ENCODE peak calls at places on chromosomes 13 and 19, in four cellular contexts. L is CD8-positive, alpha-beta T cell; D is PC-9; Q is dorsolateral prefrontal cortex. A is an unnamed sample.
A peak's percentile ranks its signal among the peaks of the same experiment; 100 is the strongest.

GRCh38 chr13:43303040-43303729 is 279.8 kb downstream of the DNAJC15 start:
- DNase-seq in L (no peak), D (peak; percentile 39), Q (peak; percentile 64), A (peak; percentile 50)

GRCh38 chr13:75452564-75452963 is 29.4 kb downstream of the TBC1D4 start:
- DNase-seq in L (no peak), D (no peak), Q (no peak), A (no peak)

GRCh38 chr13:31756346-31756745 is 17.0 kb downstream of the RXFP2 start:
- DNase-seq in L (no peak), D (no peak), Q (no peak), A (no peak)

GRCh38 chr19:6979341-6979740 is 41.9 kb downstream of the MBD3L2B start:
- DNase-seq in L (no peak), D (no peak), Q (no peak), A (no peak)

GRCh38 chr13:39786091-39786490 is 130.6 kb downstream of the COG6 start:
- DNase-seq in L (no peak), D (no peak), Q (no peak), A (no peak)

GRCh38 chr13:102317593-102317992 is 84.3 kb downstream of the FGF14 start:
- DNase-seq in L (no peak), D (no peak), Q (no peak), A (no peak)

GRCh38 chr19:45499196-45500180 is 1.2 kb downstream of the PPM1N start:
- DNase-seq in L (peak; percentile 59), D (no peak), Q (no peak), A (no peak)

GRCh38 chr19:9914315-9915207 is 21.8 kb downstream of the OLFM2 start:
- DNase-seq in L (peak; percentile 81), D (peak; percentile 85), Q (peak; percentile 79), A (peak; percentile 81)

GRCh38 chr19:11693505-11694499 is 44.9 kb downstream of the ZNF823 start:
- DNase-seq in L (no peak), D (peak; percentile 28), Q (no peak), A (no peak)

GRCh38 chr13:26601669-26602068 is 44.2 kb downstream of the WASF3 start:
- DNase-seq in L (no peak), D (no peak), Q (no peak), A (no peak)

GRCh38 chr13:30711375-30711774 is 24.0 kb upstream of the ALOX5AP start:
- DNase-seq in L (no peak), D (no peak), Q (no peak), A (no peak)

GRCh38 chr13:97108535-97108910 is 113.6 kb upstream of the MBNL2 start:
- DNase-seq in L (no peak), D (no peak), Q (no peak), A (no peak)

GRCh38 chr19:18202759-18203407 is 959 bp downstream of the RAB3A start:
- DNase-seq in L (peak; percentile 29), D (peak; percentile 11), Q (peak; percentile 49), A (no peak)

GRCh38 chr19:33426621-33427475 is 53.3 kb downstream of the CEBPG start:
- DNase-seq in L (no peak), D (no peak), Q (no peak), A (no peak)

GRCh38 chr13:73908809-73909208 is 225.4 kb downstream of the KLF12 start:
- DNase-seq in L (no peak), D (no peak), Q (no peak), A (no peak)

GRCh38 chr19:49551531-49551930 is 23.7 kb downstream of the RCN3 start:
- DNase-seq in L (no peak), D (no peak), Q (no peak), A (no peak)

GRCh38 chr19:10888421-10888866 is 17.1 kb downstream of the CARM1 start:
- DNase-seq in L (no peak), D (no peak), Q (no peak), A (no peak)

GRCh38 chr19:33133438-33134031 is 1.6 kb downstream of the WDR88 start:
- DNase-seq in L (no peak), D (no peak), Q (no peak), A (no peak)

GRCh38 chr13:114007566-114007965 is 33.7 kb upstream of the C13orf46 start:
- DNase-seq in L (no peak), D (no peak), Q (no peak), A (no peak)

GRCh38 chr19:51548891-51549305 is 17.4 kb upstream of the SIGLEC6 start:
- DNase-seq in L (no peak), D (no peak), Q (no peak), A (no peak)

GRCh38 chr19:10872551-10873107 is 1.3 kb downstream of the CARM1 start:
- DNase-seq in L (no peak), D (no peak), Q (no peak), A (no peak)

GRCh38 chr19:44553478-44554171 is 24.1 kb upstream of the CEACAM20 start:
- DNase-seq in L (no peak), D (no peak), Q (no peak), A (no peak)

GRCh38 chr19:43354305-43354627 is 780 bp downstream of the CD177 start:
- DNase-seq in L (no peak), D (no peak), Q (no peak), A (no peak)

GRCh38 chr19:55666343-55667005 is 8.6 kb upstream of the EPN1 start:
- DNase-seq in L (no peak), D (no peak), Q (no peak), A (no peak)

GRCh38 chr13:31950121-31950810 is 81.3 kb upstream of the FRY start:
- DNase-seq in L (no peak), D (no peak), Q (no peak), A (no peak)

GRCh38 chr19:45169602-45170001 is 8.4 kb downstream of the TRAPPC6A start:
- DNase-seq in L (no peak), D (no peak), Q (no peak), A (no peak)

GRCh38 chr19:46875657-46876056 is 14.9 kb downstream of the ARHGAP35 start:
- DNase-seq in L (no peak), D (no peak), Q (no peak), A (no peak)

GRCh38 chr19:39623946-39624345 is 21.6 kb downstream of the LGALS13 start:
- DNase-seq in L (no peak), D (no peak), Q (no peak), A (no peak)

GRCh38 chr13:66675620-66676019 is 554.5 kb downstream of the PCDH9 start:
- DNase-seq in L (no peak), D (no peak), Q (no peak), A (no peak)

GRCh38 chr13:50950808-50951207 is 41.2 kb downstream of the RNASEH2B start:
- DNase-seq in L (no peak), D (no peak), Q (no peak), A (no peak)

GRCh38 chr19:48181505-48181904 is 11.0 kb downstream of the ZSWIM9 start:
- DNase-seq in L (no peak), D (no peak), Q (no peak), A (no peak)

GRCh38 chr19:48182434-48182833 is 12.0 kb downstream of the ZSWIM9 start:
- DNase-seq in L (no peak), D (no peak), Q (no peak), A (no peak)

GRCh38 chr19:48183356-48183755 is 12.9 kb downstream of the ZSWIM9 start:
- DNase-seq in L (no peak), D (no peak), Q (no peak), A (no peak)

GRCh38 chr19:48186541-48186991 is 16.1 kb downstream of the ZSWIM9 start:
- DNase-seq in L (no peak), D (no peak), Q (no peak), A (no peak)

DNA sequence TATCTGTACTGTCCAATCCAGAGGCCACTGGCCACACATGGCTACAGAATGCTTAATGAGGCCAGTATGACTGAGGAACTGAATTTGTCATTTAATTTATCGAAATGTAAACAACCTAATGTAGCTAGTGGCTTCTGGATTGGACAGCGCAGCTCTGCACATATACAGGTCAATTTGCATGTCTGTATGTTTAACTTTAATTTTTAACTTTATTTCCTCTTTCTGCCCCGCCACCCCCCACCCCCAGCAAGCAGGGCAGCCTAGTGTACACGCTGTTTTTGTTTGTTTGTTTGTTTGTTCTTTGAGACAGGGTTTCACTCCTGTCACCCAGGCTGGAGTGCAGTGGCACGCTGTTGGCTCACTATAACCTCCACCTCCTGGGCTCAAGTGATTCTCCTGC is 15.5 kb downstream of the ZSWIM9 start:
- DNase-seq in L (no peak), D (no peak), Q (no peak), A (no peak)
- H3K4me3 ChIP-seq in L (no peak overlapping the region), D (no peak overlapping the region), Q (no peak overlapping the region), A (no peak overlapping the region)

GRCh38 chr19:1606138-1606651 is 933 bp upstream of the UQCR11 start:
- DNase-seq in L (no peak), D (no peak), Q (no peak), A (peak; percentile 44)
- H3K4me3 ChIP-seq in L (peak overlapping the region; percentile 76), D (peak overlapping the region; percentile 92), Q (peak overlapping the region; percentile 99), A (peak overlapping the region; percentile 84)

GRCh38 chr13:110415669-110416068 is 108.6 kb downstream of the COL4A2 start:
- DNase-seq in L (no peak), D (peak; percentile 11), Q (no peak), A (no peak)

GRCh38 chr13:110417537-110417908 is 110.4 kb downstream of the COL4A2 start:
- DNase-seq in L (no peak), D (no peak), Q (no peak), A (no peak)

GRCh38 chr13:110414283-110414682 is 107.2 kb downstream of the COL4A2 start:
- DNase-seq in L (no peak), D (no peak), Q (no peak), A (peak; percentile 48)

GRCh38 chr13:110413311-110414040 is 106.4 kb downstream of the COL4A2 start:
- DNase-seq in L (no peak), D (no peak), Q (no peak), A (no peak)

GRCh38 chr13:110416131-110416584 is 109.1 kb downstream of the COL4A2 start:
- DNase-seq in L (no peak), D (no peak), Q (no peak), A (peak; percentile 49)
- H3K4me3 ChIP-seq in L (no peak overlapping the region), D (no peak overlapping the region), Q (no peak overlapping the region), A (no peak overlapping the region)

GRCh38 chr19:2949939-2950285 is 5.1 kb upstream of the ZNF77 start:
- DNase-seq in L (no peak), D (no peak), Q (no peak), A (no peak)

GRCh38 chr19:2944403-2944774 is 382 bp downstream of the ZNF77 start:
- DNase-seq in L (no peak), D (no peak), Q (no peak), A (no peak)

GRCh38 chr19:2942928-2943640 is 1.7 kb downstream of the ZNF77 start:
- DNase-seq in L (no peak), D (no peak), Q (no peak), A (no peak)

GRCh38 chr19:2945575-2946184 is 909 bp upstream of the ZNF77 start:
- DNase-seq in L (no peak), D (no peak), Q (no peak), A (peak; percentile 16)

DNA sequence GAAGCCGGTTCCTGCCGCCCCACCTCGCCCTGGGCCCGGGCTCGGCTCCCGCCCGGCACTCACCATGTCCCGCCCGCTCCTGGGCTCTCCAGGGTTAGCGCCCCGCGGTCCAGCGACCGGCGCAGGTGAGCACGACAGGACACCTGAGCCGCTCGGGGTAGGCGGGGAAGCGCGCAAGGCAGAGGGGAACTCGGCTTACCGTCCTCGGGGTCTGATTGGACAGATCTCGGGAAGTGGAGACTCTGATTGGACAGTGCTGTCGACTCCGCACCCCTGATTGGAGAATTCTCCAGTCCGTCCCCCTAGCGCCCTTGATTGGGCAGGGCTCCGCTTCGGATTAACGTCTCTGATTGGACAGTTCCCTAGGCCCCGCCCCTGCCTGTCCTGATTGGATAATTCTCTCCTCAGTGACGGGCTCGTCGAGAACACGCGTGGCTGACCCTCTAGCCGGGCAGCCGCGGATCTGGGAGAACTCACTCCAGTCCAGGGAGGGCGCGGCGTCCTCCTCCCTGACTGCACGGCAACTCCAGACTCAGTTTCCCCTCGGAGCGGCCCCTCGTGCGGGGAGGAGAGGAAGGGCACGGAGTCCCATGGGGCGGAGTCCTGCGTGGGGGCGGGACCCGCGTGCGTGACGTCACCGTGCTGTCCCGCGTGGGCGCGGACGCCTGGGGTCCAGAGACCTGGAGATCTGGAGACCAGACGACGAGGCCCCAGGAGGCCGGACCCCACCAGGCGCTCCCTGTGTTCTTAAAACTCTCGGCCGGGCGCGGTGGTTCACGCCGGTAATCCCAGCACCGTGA is at the start of gene ZNF77:
- DNase-seq in L (peak; percentile 100), D (peak; percentile 94), Q (peak; percentile 99), A (peak; percentile 99)
- H3K4me3 ChIP-seq in L (peak within 1 kb of the TSS; percentile 84), D (peak within 1 kb of the TSS; percentile 64), Q (peak within 1 kb of the TSS; percentile 92), A (peak within 1 kb of the TSS; percentile 74)